ENCODE peak calls at places on chromosomes 12 and 14, in seven cellular contexts. B is upper lobe of left lung, D is cardiac muscle cell, R is WTC11, I is H1, W is Peyer's patch, X is omental fat pad. K is an unnamed sample.

GRCh38 chr12:39831587-39832315 is 212.1 kb upstream of the ABCD2 start:
- DNase-seq in B (no peak), D (no peak), R (no peak), I (no peak), W (no peak), X (no peak), K (no peak)

GRCh38 chr14:33765251-33765650 is 185.6 kb downstream of the EGLN3 start:
- DNase-seq in B (no peak), D (peak; percentile 84), R (peak; percentile 65), I (no peak), W (no peak), X (no peak), K (no peak)

GRCh38 chr12:102197789-102198188 is at the start of gene PMCH:
- DNase-seq in B (no peak), D (no peak), R (no peak), I (no peak), W (no peak), X (no peak), K (no peak)

GRCh38 chr12:115296613-115297012 is 612.6 kb upstream of the TBX3 start:
- DNase-seq in B (no peak), D (no peak), R (no peak), I (no peak), W (no peak), X (no peak), K (no peak)

GRCh38 chr12:47801904-47802246 is 17.8 kb downstream of the HDAC7 start:
- DNase-seq in B (no peak), D (no peak), R (no peak), I (no peak), W (no peak), X (no peak), K (no peak)

GRCh38 chr14:52044791-52045522 is 23.9 kb downstream of the NID2 start:
- DNase-seq in B (no peak), D (no peak), R (no peak), I (no peak), W (no peak), X (no peak), K (no peak)

GRCh38 chr14:101819251-101819990 is 57.9 kb downstream of the PPP2R5C start:
- DNase-seq in B (no peak), D (no peak), R (no peak), I (no peak), W (no peak), X (no peak), K (no peak)

GRCh38 chr14:39491134-39491541 is 58.9 kb upstream of the FBXO33 start:
- DNase-seq in B (no peak), D (peak; percentile 60), R (no peak), I (no peak), W (no peak), X (no peak), K (no peak)

GRCh38 chr14:50321009-50321660 is 9.0 kb downstream of the DMAC2L start:
- DNase-seq in B (no peak), D (peak; percentile 79), R (peak; percentile 47), I (no peak), W (no peak), X (no peak), K (no peak)

GRCh38 chr14:81070511-81070910 is 115.1 kb downstream of the TSHR start:
- DNase-seq in B (no peak), D (no peak), R (no peak), I (no peak), W (no peak), X (no peak), K (no peak)

GRCh38 chr12:132711169-132711843 is 664 bp downstream of the PGAM5 start:
- DNase-seq in B (peak; percentile 90), D (peak; percentile 51), R (peak; percentile 42), I (no peak), W (peak; percentile 66), X (no peak), K (no peak)

GRCh38 chr14:21041676-21042433 is at the start of gene RNASE7:
- DNase-seq in B (no peak), D (no peak), R (no peak), I (no peak), W (no peak), X (no peak), K (no peak)

GRCh38 chr12:14482886-14483285 is 84.8 kb downstream of the PLBD1 start:
- DNase-seq in B (no peak), D (no peak), R (no peak), I (no peak), W (no peak), X (no peak), K (no peak)

GRCh38 chr14:74804219-74804825 is 41.2 kb downstream of the YLPM1 start:
- DNase-seq in B (no peak), D (peak; percentile 33), R (no peak), I (no peak), W (no peak), X (no peak), K (no peak)

GRCh38 chr12:499837-500458 is 40.2 kb downstream of the B4GALNT3 start:
- DNase-seq in B (no peak), D (no peak), R (no peak), I (no peak), W (no peak), X (no peak), K (no peak)

GRCh38 chr12:130826151-130826801 is 12.8 kb downstream of the STX2 start:
- DNase-seq in B (peak; percentile 93), D (peak; percentile 28), R (peak; percentile 83), I (peak; percentile 67), W (peak; percentile 70), X (no peak), K (peak; percentile 43)

GRCh38 chr12:131529196-131530040 is 181.5 kb upstream of the SFSWAP start:
- DNase-seq in B (no peak), D (no peak), R (no peak), I (no peak), W (no peak), X (no peak), K (no peak)

GRCh38 chr14:90894241-90894640 is 78.0 kb upstream of the TTC7B start:
- DNase-seq in B (no peak), D (peak; percentile 17), R (no peak), I (no peak), W (no peak), X (no peak), K (no peak)

GRCh38 chr12:69851976-69852375 is 26.9 kb downstream of the MYRFL start:
- DNase-seq in B (no peak), D (no peak), R (no peak), I (no peak), W (no peak), X (no peak), K (no peak)

GRCh38 chr14:90300649-90301048 is 31.1 kb downstream of the NRDE2 start:
- DNase-seq in B (no peak), D (no peak), R (no peak), I (no peak), W (no peak), X (no peak), K (no peak)

GRCh38 chr12:31492599-31493196 is 98.2 kb downstream of the DENND5B start:
- DNase-seq in B (no peak), D (no peak), R (no peak), I (no peak), W (no peak), X (no peak), K (no peak)

GRCh38 chr12:43761535-43761934 is 2.8 kb downstream of the IRAK4 start:
- DNase-seq in B (no peak), D (no peak), R (no peak), I (no peak), W (no peak), X (no peak), K (no peak)

GRCh38 chr12:43760396-43760795 is 1.6 kb downstream of the IRAK4 start:
- DNase-seq in B (no peak), D (no peak), R (no peak), I (no peak), W (no peak), X (no peak), K (no peak)

GRCh38 chr12:43762596-43762995 is 3.8 kb downstream of the IRAK4 start:
- DNase-seq in B (no peak), D (no peak), R (no peak), I (no peak), W (no peak), X (no peak), K (no peak)

GRCh38 chr12:43758247-43758727 is 303 bp downstream of the PUS7L start:
- DNase-seq in B (no peak), D (no peak), R (peak; percentile 16), I (no peak), W (no peak), X (no peak), K (no peak)

DNA sequence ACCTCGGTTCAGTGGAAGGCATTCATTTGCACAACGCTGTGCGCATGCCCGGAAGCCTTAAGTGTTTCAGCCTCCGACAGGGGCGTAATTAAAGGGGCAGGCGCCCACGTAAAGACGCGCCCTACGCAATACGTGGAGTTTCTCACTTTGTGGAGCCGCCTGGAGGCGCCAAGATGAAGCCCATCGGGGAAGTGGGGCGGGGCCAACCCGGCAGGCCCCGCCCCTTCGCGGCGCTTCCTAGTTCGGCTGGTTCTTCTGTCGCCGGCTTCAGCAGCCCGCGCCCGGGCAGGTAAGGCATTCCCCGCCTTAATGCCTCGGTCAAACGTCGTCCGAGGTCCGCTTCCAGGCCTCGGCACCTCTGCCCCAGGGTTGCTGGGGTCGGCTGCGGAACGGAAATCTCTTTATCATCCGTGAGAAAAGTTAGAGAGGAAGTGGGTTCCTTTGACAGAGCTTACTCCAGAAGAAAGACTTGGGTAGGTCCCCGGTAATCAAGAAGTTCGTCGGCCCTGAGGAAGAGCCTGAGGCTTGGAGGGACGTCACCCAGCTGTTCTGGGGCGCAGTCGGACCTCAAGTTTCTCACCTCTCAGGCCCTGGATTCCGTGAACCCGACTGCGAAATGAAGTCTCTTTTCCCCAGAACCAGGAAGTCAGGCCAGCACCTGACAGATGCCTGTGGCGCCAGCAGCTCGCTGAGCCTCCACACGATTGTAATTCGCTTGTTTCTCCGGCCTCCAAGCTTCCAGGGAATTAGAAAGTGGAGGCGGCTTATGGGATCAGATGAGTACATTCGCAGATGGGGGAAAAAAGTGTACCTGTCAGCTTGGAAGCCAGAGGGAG is at the start of the genes IRAK4 and PUS7L:
- DNase-seq in B (peak; percentile 99), D (no peak), R (peak; percentile 92), I (no peak), W (peak; percentile 96), X (peak; percentile 91), K (peak; percentile 83)
- TF ChIP-seq CTCF in B (no peak), D (peak; percentile 58), R (no peak), I (peak; percentile 41), W (peak; percentile 28), X (no peak), K (no peak)

DNA sequence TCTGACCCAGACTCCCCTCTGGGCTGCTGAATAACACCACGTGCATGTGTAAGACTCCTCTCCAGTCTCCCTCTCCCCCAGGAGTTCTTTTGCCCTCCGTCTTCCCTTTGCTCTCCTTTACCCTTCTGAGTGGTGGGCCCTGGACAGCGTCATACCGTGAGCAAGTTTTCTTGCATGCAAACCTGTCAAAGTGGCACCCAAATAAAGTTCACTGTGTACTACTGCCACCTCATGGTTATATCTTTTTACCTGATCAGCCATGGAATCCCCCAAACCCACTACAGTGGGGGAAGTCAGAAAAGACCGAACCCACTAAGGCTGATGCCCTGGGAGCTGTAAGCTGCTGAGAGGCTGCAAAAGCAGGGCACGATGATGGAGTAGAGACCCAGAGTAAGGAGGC is 131.1 kb upstream of the VRK1 start:
- DNase-seq in B (no peak), D (no peak), R (no peak), I (no peak), W (no peak), X (no peak), K (no peak)
- TF ChIP-seq CTCF in B (no peak), D (no peak), R (no peak), I (peak; percentile 34), W (no peak), X (no peak), K (no peak)

GRCh38 chr12:29088611-29089219 is 60.4 kb upstream of the FAR2 start:
- DNase-seq in B (no peak), D (no peak), R (no peak), I (no peak), W (no peak), X (no peak), K (no peak)
- TF ChIP-seq CTCF in B (no peak), D (peak; percentile 57), R (no peak), I (peak; percentile 33), W (no peak), X (no peak), K (no peak)

GRCh38 chr12:110023634-110024023 is 24.4 kb downstream of the ANKRD13A start:
- DNase-seq in B (no peak), D (no peak), R (no peak), I (no peak), W (no peak), X (no peak), K (no peak)
- TF ChIP-seq CTCF in B (no peak), D (no peak), R (no peak), I (no peak), W (no peak), X (no peak), K (no peak)

K was measured in activated B cell treated with CpG ODN at 0.5 μM for 24 hours.